ENCODE peak calls at places on chromosomes 7 and 10, in seven cellular contexts. K, O, I, U, M, V and L are unnamed samples.

GRCh38 chr7:149809215-149809614 is 29.0 kb upstream of the ZNF862 start:
- DNase-seq in K (no peak), O (peak; percentile 49), I (no peak), U (no peak), M (no peak), V (no peak), L (no peak)

GRCh38 chr10:121597504-121598241 is 571 bp downstream of the FGFR2 start:
- DNase-seq in K (no peak), O (peak; percentile 22), I (no peak), U (no peak), M (no peak), V (peak; percentile 34), L (no peak)

GRCh38 chr10:119161680-119162079 is 3.8 kb downstream of the SFXN4 start:
- DNase-seq in K (no peak), O (no peak), I (peak; percentile 76), U (no peak), M (no peak), V (no peak), L (no peak)

GRCh38 chr7:71286336-71286735 is 154.4 kb downstream of the GALNT17 start:
- DNase-seq in K (no peak), O (no peak), I (no peak), U (no peak), M (no peak), V (peak; percentile 53), L (no peak)

GRCh38 chr10:3484306-3485187 is 300.5 kb downstream of the KLF6 start:
- DNase-seq in K (peak; percentile 59), O (no peak), I (peak; percentile 73), U (no peak), M (no peak), V (peak; percentile 19), L (no peak)

GRCh38 chr7:120725376-120726039 is 132.4 kb downstream of the TSPAN12 start:
- DNase-seq in K (peak; percentile 49), O (no peak), I (peak; percentile 45), U (no peak), M (peak; percentile 43), V (no peak), L (no peak)

GRCh38 chr7:124188576-124188975 is 155.7 kb upstream of the TMEM229A start:
- DNase-seq in K (no peak), O (no peak), I (no peak), U (no peak), M (no peak), V (no peak), L (no peak)

GRCh38 chr10:60994128-60994527 is 50.1 kb upstream of the RHOBTB1 start:
- DNase-seq in K (no peak), O (no peak), I (no peak), U (no peak), M (no peak), V (no peak), L (no peak)

GRCh38 chr7:128920913-128921582 is 10.5 kb upstream of the KCP start:
- DNase-seq in K (no peak), O (no peak), I (no peak), U (no peak), M (no peak), V (no peak), L (no peak)

GRCh38 chr7:28536259-28536658 is 123.9 kb downstream of the CREB5 start:
- DNase-seq in K (no peak), O (no peak), I (peak; percentile 56), U (no peak), M (peak; percentile 23), V (no peak), L (no peak)

DNA sequence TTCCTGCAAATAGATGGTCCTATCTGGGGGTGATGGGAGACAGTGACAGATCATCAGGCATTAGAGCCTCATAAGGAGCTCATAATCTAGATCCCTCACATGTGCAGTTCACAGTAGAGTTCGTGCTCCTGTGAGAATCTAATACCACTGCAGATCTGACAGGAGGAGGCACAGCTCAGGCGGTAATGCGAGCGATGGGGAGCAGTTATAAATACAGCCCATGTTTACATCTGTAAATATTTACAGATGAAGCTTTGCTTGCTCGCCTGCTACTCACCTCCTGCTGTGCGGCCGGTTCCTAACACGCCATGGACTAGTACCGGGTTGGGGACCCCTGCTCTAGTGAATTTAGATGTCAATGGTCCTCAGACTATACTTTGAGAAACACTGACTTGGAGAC is 17.0 kb upstream of the CDCA7L start:
- DNase-seq in K (no peak), O (no peak), I (no peak), U (no peak), M (no peak), V (no peak), L (no peak)
- TF ChIP-seq POLR2A in K (no peak), O (no peak), I (no peak), U (no peak), M (no peak), V (no peak), L (no peak)

GRCh38 chr10:92592761-92593552 is at the start of gene KIF11:
- DNase-seq in K (peak; percentile 99), O (peak; percentile 97), I (peak; percentile 96), U (peak; percentile 98), M (peak; percentile 93), V (peak; percentile 97), L (peak; percentile 100)
- TF ChIP-seq POLR2A in K (peak; percentile 98), O (peak; percentile 69), I (peak; percentile 47), U (peak; percentile 81), M (peak; percentile 98), V (peak; percentile 88), L (peak; percentile 95)

DNA sequence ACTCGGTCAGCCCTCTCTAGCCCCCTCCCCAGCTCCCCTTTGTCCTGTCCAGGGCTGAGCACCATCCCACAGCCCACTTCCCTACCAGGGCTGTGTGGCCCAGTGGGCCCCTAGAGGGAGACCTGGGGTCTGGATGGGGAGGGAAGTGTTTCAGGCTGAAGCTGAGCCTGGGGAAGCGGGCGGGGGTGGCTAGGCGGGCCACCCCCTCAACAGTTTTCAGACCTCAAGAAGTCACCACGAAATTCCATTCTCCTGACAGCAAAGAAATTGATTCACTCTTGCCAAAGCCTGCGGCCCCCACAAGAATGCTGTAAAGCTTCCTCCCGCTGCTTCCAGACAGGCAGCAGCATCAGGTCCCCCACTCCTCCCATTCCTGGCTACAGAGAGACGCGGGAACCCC is 2.6 kb upstream of the LFNG start:
- DNase-seq in K (no peak), O (no peak), I (peak; percentile 93), U (no peak), M (no peak), V (no peak), L (no peak)
- TF ChIP-seq POLR2A in K (no peak), O (no peak), I (no peak), U (no peak), M (no peak), V (no peak), L (no peak)

DNA sequence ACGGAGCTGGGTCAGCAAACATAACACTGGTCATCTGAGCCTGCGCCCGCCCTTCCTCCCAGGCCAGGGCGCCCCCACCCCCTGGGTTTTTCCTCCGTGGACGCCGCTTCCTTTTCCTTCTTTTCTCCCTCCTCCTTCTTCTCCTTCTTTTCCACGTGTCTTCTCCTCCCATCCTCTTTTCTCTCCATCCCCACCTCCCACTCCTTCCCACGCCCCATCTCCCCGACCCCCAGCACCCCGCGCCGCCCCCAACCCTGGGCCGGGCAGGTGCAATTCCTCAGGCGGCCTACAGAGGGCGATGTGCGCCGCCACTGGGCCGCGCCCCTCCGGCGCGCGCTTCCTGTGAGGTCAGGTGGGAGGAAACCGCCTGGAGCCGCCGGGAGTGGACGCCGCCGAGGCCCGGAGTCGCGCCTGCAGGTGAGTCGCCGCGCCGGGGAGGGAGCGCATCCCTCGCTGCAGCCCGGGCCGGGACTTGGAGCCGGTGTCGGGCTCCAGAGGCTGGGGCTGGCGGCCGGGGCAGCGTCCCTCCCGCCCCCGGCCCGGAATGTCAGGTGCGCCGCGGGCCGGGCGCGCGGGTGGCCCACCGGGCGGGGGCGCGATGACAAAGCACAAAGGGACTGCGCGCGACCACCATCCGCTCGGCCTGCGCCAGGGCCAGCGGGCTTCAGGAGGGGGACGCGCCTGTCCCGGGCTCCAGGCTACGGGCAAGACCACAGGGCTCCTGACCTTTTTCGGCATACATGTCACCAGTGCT is at the start of gene FAM241B:
- DNase-seq in K (no peak), O (peak; percentile 84), I (peak; percentile 5), U (peak; percentile 17), M (peak; percentile 45), V (peak; percentile 46), L (peak; percentile 86)
- TF ChIP-seq POLR2A in K (no peak), O (peak; percentile 68), I (no peak), U (peak; percentile 11), M (no peak), V (no peak), L (no peak)

GRCh38 chr7:100016209-100016901 is 959 bp downstream of the ZKSCAN1 start:
- DNase-seq in K (peak; percentile 17), O (no peak), I (no peak), U (no peak), M (no peak), V (no peak), L (peak; percentile 44)

GRCh38 chr7:100015232-100016208 is at the start of gene ZKSCAN1:
- DNase-seq in K (peak; percentile 98), O (peak; percentile 89), I (peak; percentile 94), U (peak; percentile 76), M (peak; percentile 88), V (peak; percentile 88), L (peak; percentile 82)

GRCh38 chr7:100017875-100018274 is 2.5 kb downstream of the ZKSCAN1 start:
- DNase-seq in K (no peak), O (no peak), I (no peak), U (no peak), M (no peak), V (no peak), L (no peak)

GRCh38 chr7:100019908-100020307 is 4.5 kb downstream of the ZKSCAN1 start:
- DNase-seq in K (no peak), O (no peak), I (no peak), U (no peak), M (no peak), V (no peak), L (no peak)

GRCh38 chr7:100017300-100017699 is 1.9 kb downstream of the ZKSCAN1 start:
- DNase-seq in K (no peak), O (peak; percentile 57), I (no peak), U (no peak), M (no peak), V (no peak), L (no peak)
- TF ChIP-seq POLR2A in K (no peak), O (no peak), I (no peak), U (no peak), M (no peak), V (no peak), L (no peak)